ENCODE peak calls at places on chromosomes 1 and 21, in five cellular contexts. One of them, this sample, is unnamed.

GRCh38 chr1:226216056-226216455 is 7.4 kb upstream of the MIXL1 start:
- DNase-seq in HCT116: no peak
- DNase-seq in kidney: no peak
- DNase-seq in gastrocnemius medialis: no peak
- DNase-seq in CD8-positive, alpha-beta memory T cell: no peak
- DNase-seq in this sample: no peak

GRCh38 chr1:247274857-247275256 is 19.0 kb downstream of the VN1R5 start:
- DNase-seq in HCT116: no peak
- DNase-seq in kidney: no peak
- DNase-seq in gastrocnemius medialis: no peak
- DNase-seq in CD8-positive, alpha-beta memory T cell: no peak
- DNase-seq in this sample: no peak

GRCh38 chr1:157219600-157219999 is 81.4 kb upstream of the ETV3 start:
- DNase-seq in HCT116: no peak
- DNase-seq in kidney: no peak
- DNase-seq in gastrocnemius medialis: no peak
- DNase-seq in CD8-positive, alpha-beta memory T cell: no peak
- DNase-seq in this sample: no peak

GRCh38 chr1:113146242-113147072 is 73.5 kb downstream of the LRIG2 start:
- DNase-seq in HCT116: no peak
- DNase-seq in kidney: no peak
- DNase-seq in gastrocnemius medialis: no peak
- DNase-seq in CD8-positive, alpha-beta memory T cell: peak
- DNase-seq in this sample: no peak

GRCh38 chr1:101043776-101044175 is 18.2 kb upstream of the DPH5 start:
- DNase-seq in HCT116: no peak
- DNase-seq in kidney: no peak
- DNase-seq in gastrocnemius medialis: no peak
- DNase-seq in CD8-positive, alpha-beta memory T cell: no peak
- DNase-seq in this sample: no peak

GRCh38 chr1:192797143-192797542 is 11.7 kb upstream of the RGS2 start:
- DNase-seq in HCT116: no peak
- DNase-seq in kidney: no peak
- DNase-seq in gastrocnemius medialis: no peak
- DNase-seq in CD8-positive, alpha-beta memory T cell: no peak
- DNase-seq in this sample: no peak

GRCh38 chr1:183807549-183808168 is 2.7 kb downstream of the RGL1 start:
- DNase-seq in HCT116: no peak
- DNase-seq in kidney: no peak
- DNase-seq in gastrocnemius medialis: no peak
- DNase-seq in CD8-positive, alpha-beta memory T cell: no peak
- DNase-seq in this sample: no peak

GRCh38 chr1:31924839-31925238 is 13.3 kb downstream of the PTP4A2 start:
- DNase-seq in HCT116: no peak
- DNase-seq in kidney: no peak
- DNase-seq in gastrocnemius medialis: no peak
- DNase-seq in CD8-positive, alpha-beta memory T cell: no peak
- DNase-seq in this sample: no peak

GRCh38 chr21:14862794-14863720 is 201.7 kb downstream of the NRIP1 start:
- DNase-seq in HCT116: no peak
- DNase-seq in kidney: no peak
- DNase-seq in gastrocnemius medialis: no peak
- DNase-seq in CD8-positive, alpha-beta memory T cell: no peak
- DNase-seq in this sample: no peak

GRCh38 chr1:56464294-56464693 is 115.1 kb downstream of the PLPP3 start:
- DNase-seq in HCT116: no peak
- DNase-seq in kidney: no peak
- DNase-seq in gastrocnemius medialis: no peak
- DNase-seq in CD8-positive, alpha-beta memory T cell: no peak
- DNase-seq in this sample: no peak

GRCh38 chr1:52140633-52141512 is 1.0 kb upstream of the ZFYVE9 start:
- DNase-seq in HCT116: no peak
- DNase-seq in kidney: no peak
- DNase-seq in gastrocnemius medialis: no peak
- DNase-seq in CD8-positive, alpha-beta memory T cell: peak
- DNase-seq in this sample: no peak
- H3K4me3 ChIP-seq in HCT116: peak
- H3K4me3 ChIP-seq in kidney: peak
- H3K4me3 ChIP-seq in gastrocnemius medialis: peak
- H3K4me3 ChIP-seq in CD8-positive, alpha-beta memory T cell: no peak
- H3K4me3 ChIP-seq in this sample: peak

GRCh38 chr1:38929054-38929453 is 12.6 kb downstream of the RHBDL2 start:
- DNase-seq in HCT116: no peak
- DNase-seq in kidney: no peak
- DNase-seq in gastrocnemius medialis: no peak
- DNase-seq in CD8-positive, alpha-beta memory T cell: no peak
- DNase-seq in this sample: no peak
- H3K4me3 ChIP-seq in HCT116: no peak
- H3K4me3 ChIP-seq in kidney: no peak
- H3K4me3 ChIP-seq in gastrocnemius medialis: no peak
- H3K4me3 ChIP-seq in CD8-positive, alpha-beta memory T cell: no peak
- H3K4me3 ChIP-seq in this sample: no peak

GRCh38 chr1:153677718-153678518 is 570 bp upstream of the NPR1 start:
- DNase-seq in HCT116: peak
- DNase-seq in kidney: peak
- DNase-seq in gastrocnemius medialis: peak
- DNase-seq in CD8-positive, alpha-beta memory T cell: no peak
- DNase-seq in this sample: peak

GRCh38 chr1:153679337-153680119 is 1.0 kb downstream of the NPR1 start:
- DNase-seq in HCT116: no peak
- DNase-seq in kidney: peak
- DNase-seq in gastrocnemius medialis: no peak
- DNase-seq in CD8-positive, alpha-beta memory T cell: no peak
- DNase-seq in this sample: peak

GRCh38 chr1:153678519-153679336 is at the start of gene NPR1:
- DNase-seq in HCT116: no peak
- DNase-seq in kidney: peak
- DNase-seq in gastrocnemius medialis: no peak
- DNase-seq in CD8-positive, alpha-beta memory T cell: no peak
- DNase-seq in this sample: peak

GRCh38 chr1:153682730-153683129 is 4.2 kb downstream of the NPR1 start:
- DNase-seq in HCT116: no peak
- DNase-seq in kidney: peak
- DNase-seq in gastrocnemius medialis: no peak
- DNase-seq in CD8-positive, alpha-beta memory T cell: no peak
- DNase-seq in this sample: no peak

GRCh38 chr1:153680120-153680403 is 1.6 kb downstream of the NPR1 start:
- DNase-seq in HCT116: no peak
- DNase-seq in kidney: peak
- DNase-seq in gastrocnemius medialis: no peak
- DNase-seq in CD8-positive, alpha-beta memory T cell: no peak
- DNase-seq in this sample: no peak
- H3K4me3 ChIP-seq in HCT116: no peak
- H3K4me3 ChIP-seq in kidney: peak
- H3K4me3 ChIP-seq in gastrocnemius medialis: peak
- H3K4me3 ChIP-seq in CD8-positive, alpha-beta memory T cell: no peak
- H3K4me3 ChIP-seq in this sample: peak

GRCh38 chr1:160400646-160401486 is 502 bp downstream of the VANGL2 start:
- DNase-seq in HCT116: no peak
- DNase-seq in kidney: peak
- DNase-seq in gastrocnemius medialis: no peak
- DNase-seq in CD8-positive, alpha-beta memory T cell: no peak
- DNase-seq in this sample: peak
- H3K4me3 ChIP-seq in HCT116: no peak
- H3K4me3 ChIP-seq in kidney: peak
- H3K4me3 ChIP-seq in gastrocnemius medialis: peak
- H3K4me3 ChIP-seq in CD8-positive, alpha-beta memory T cell: peak
- H3K4me3 ChIP-seq in this sample: peak

DNA sequence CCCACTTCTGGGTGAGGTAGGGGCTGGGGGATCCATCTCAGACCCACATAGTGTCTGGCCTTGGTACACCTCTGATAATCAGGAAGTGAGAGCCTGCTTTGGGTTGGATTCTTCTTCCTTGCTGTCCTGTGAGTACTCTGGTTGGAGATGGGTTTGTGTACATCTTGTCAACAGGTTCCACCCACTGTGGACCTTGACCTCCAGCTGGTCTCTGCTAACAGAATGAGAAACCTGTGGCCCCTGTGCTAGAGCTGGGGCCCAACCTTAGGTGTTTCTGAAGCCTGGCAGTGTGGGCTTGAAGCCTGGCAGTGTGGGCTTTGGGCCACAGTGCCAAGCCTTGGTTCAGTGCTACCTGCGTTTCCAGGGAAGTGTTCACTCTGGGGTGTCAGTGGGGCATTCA is 2.6 kb downstream of the ZBTB48 start:
- DNase-seq in HCT116: no peak
- DNase-seq in kidney: no peak
- DNase-seq in gastrocnemius medialis: no peak
- DNase-seq in CD8-positive, alpha-beta memory T cell: no peak
- DNase-seq in this sample: no peak
- H3K4me3 ChIP-seq in HCT116: no peak
- H3K4me3 ChIP-seq in kidney: no peak
- H3K4me3 ChIP-seq in gastrocnemius medialis: no peak
- H3K4me3 ChIP-seq in CD8-positive, alpha-beta memory T cell: no peak
- H3K4me3 ChIP-seq in this sample: no peak